ENCODE peak calls at places on chromosome 14, in eight cellular contexts. P, S, L, W, I, J, X and E are unnamed samples.

GRCh38 chr14:105398044-105398725 is at the start of gene TEX22:
- DNase-seq in P (peak), S (peak), L (peak), W (peak), I (peak), J (peak), X (peak), E (peak)

GRCh38 chr14:80212025-80212402 is 710 bp upstream of the DIO2 start:
- DNase-seq in P (peak), S (no peak), L (no peak), W (peak), I (peak), J (peak), X (no peak), E (no peak)

GRCh38 chr14:60265163-60265562 is 16.1 kb downstream of the PPM1A start:
- DNase-seq in P (no peak), S (no peak), L (no peak), W (no peak), I (no peak), J (no peak), X (no peak), E (no peak)

GRCh38 chr14:54549862-54550261 is 17.1 kb upstream of the SAMD4A start:
- DNase-seq in P (peak), S (no peak), L (no peak), W (no peak), I (no peak), J (no peak), X (no peak), E (no peak)

GRCh38 chr14:56172571-56172971 is 54.4 kb downstream of the PELI2 start:
- DNase-seq in P (peak), S (no peak), L (no peak), W (no peak), I (no peak), J (peak), X (no peak), E (no peak)

GRCh38 chr14:104213301-104214034 is 75.1 kb downstream of the KIF26A start:
- DNase-seq in P (no peak), S (no peak), L (no peak), W (no peak), I (no peak), J (no peak), X (no peak), E (no peak)

GRCh38 chr14:77113644-77114043 is 15.6 kb downstream of the CIPC start:
- DNase-seq in P (no peak), S (no peak), L (no peak), W (no peak), I (no peak), J (no peak), X (no peak), E (no peak)

GRCh38 chr14:69615471-69616407 is 4.3 kb downstream of the SUSD6 start:
- DNase-seq in P (peak), S (peak), L (no peak), W (no peak), I (no peak), J (peak), X (peak), E (peak)

GRCh38 chr14:98698341-98698740 is 573.7 kb downstream of the BCL11B start:
- DNase-seq in P (no peak), S (no peak), L (no peak), W (no peak), I (no peak), J (no peak), X (no peak), E (no peak)

GRCh38 chr14:56339855-56340701 is 221.9 kb downstream of the PELI2 start:
- DNase-seq in P (peak), S (no peak), L (peak), W (no peak), I (peak), J (peak), X (peak), E (no peak)

GRCh38 chr14:104797112-104798044 is 1.8 kb upstream of the AKT1 start:
- DNase-seq in P (no peak), S (no peak), L (no peak), W (no peak), I (no peak), J (no peak), X (no peak), E (no peak)

GRCh38 chr14:34106310-34106709 is 155.4 kb upstream of the EGLN3 start:
- DNase-seq in P (no peak), S (no peak), L (no peak), W (no peak), I (no peak), J (no peak), X (no peak), E (no peak)

GRCh38 chr14:44204061-44204815 is 302.8 kb downstream of the FSCB start:
- DNase-seq in P (peak), S (no peak), L (no peak), W (no peak), I (no peak), J (no peak), X (no peak), E (no peak)

GRCh38 chr14:76101980-76102379 is 49.7 kb upstream of the GPATCH2L start:
- DNase-seq in P (no peak), S (no peak), L (no peak), W (no peak), I (no peak), J (peak), X (no peak), E (no peak)

GRCh38 chr14:74459289-74459946 is 33.4 kb upstream of the SYNDIG1L start:
- DNase-seq in P (peak), S (no peak), L (peak), W (no peak), I (peak), J (peak), X (peak), E (no peak)